ENCODE peak calls at places on chromosomes 3 and 15, in ten cellular contexts. J is tibial artery, E is aorta, O is mammary epithelial cell, L is HCT116, Y is heart left ventricle, P is K562, N is brain microvascular endothelial cell, A is coronary artery, B is epithelial cell of prostate. D is an unnamed sample.

GRCh38 chr3:133881987-133882825 is 13.5 kb downstream of the RAB6B start:
- DNase-seq in E (peak), J (no peak), P (no peak), A (peak), L (no peak), O (no peak), B (no peak), Y (no peak), N (no peak), D (no peak)

GRCh38 chr3:178750639-178751038 is 214.4 kb downstream of the KCNMB2 start:
- DNase-seq in P (no peak), Y (no peak), N (no peak), L (no peak), E (no peak), J (no peak), B (no peak), O (no peak), A (no peak), D (no peak)

GRCh38 chr15:70487380-70487725 is 276.0 kb downstream of the UACA start:
- DNase-seq in O (no peak), N (no peak), B (no peak), P (no peak), A (no peak), J (no peak), Y (no peak), E (peak), L (no peak), D (no peak)

GRCh38 chr3:72727207-72727606 is 121.0 kb downstream of the SHQ1 start:
- DNase-seq in O (no peak), E (no peak), J (no peak), P (no peak), N (no peak), Y (no peak), L (no peak), A (no peak), B (no peak), D (no peak)

GRCh38 chr3:72441284-72441994 is 406.8 kb downstream of the SHQ1 start:
- DNase-seq in A (no peak), L (no peak), E (no peak), J (no peak), P (no peak), B (no peak), Y (no peak), O (peak), N (peak), D (no peak)

GRCh38 chr15:100250166-100250800 is 91.5 kb downstream of the ADAMTS17 start:
- DNase-seq in N (no peak), B (no peak), E (no peak), L (no peak), P (no peak), A (peak), J (no peak), Y (no peak), O (no peak), D (no peak)

GRCh38 chr15:89206908-89207331 is 14.5 kb downstream of the RLBP1 start:
- DNase-seq in Y (peak), N (peak), J (peak), O (peak), B (no peak), P (peak), L (peak), A (peak), E (peak), D (peak)

GRCh38 chr3:15633159-15633558 is 31.6 kb downstream of the BTD start:
- DNase-seq in Y (no peak), L (no peak), P (no peak), N (no peak), A (no peak), B (no peak), O (no peak), J (no peak), E (no peak), D (no peak)

GRCh38 chr15:75201609-75202250 is at the start of gene C15orf39:
- DNase-seq in E (peak), O (peak), B (no peak), J (peak), A (peak), P (peak), L (peak), N (peak), Y (peak), D (no peak)

GRCh38 chr15:63599401-63600000 is 2.3 kb downstream of the FBXL22 start:
- DNase-seq in N (no peak), P (no peak), J (peak), O (peak), B (peak), E (peak), A (no peak), Y (peak), L (no peak), D (no peak)

GRCh38 chr3:193594946-193595689 is 2.1 kb downstream of the OPA1 start:
- DNase-seq in N (peak), E (no peak), P (no peak), O (no peak), B (no peak), L (no peak), A (no peak), J (no peak), Y (no peak), D (no peak)

GRCh38 chr3:157530637-157531300 is 27.6 kb upstream of the VEPH1 start:
- DNase-seq in J (no peak), E (no peak), L (no peak), O (no peak), A (no peak), B (no peak), Y (no peak), P (no peak), N (peak), D (no peak)

GRCh38 chr3:62151591-62151990 is 221.8 kb downstream of the FEZF2 start:
- DNase-seq in B (no peak), P (no peak), O (peak), J (no peak), E (no peak), L (no peak), N (peak), Y (no peak), A (no peak), D (no peak)

GRCh38 chr3:157388051-157388450 is 48.6 kb upstream of the PTX3 start:
- DNase-seq in E (no peak), Y (no peak), B (no peak), J (no peak), A (no peak), O (no peak), L (no peak), P (no peak), N (no peak), D (no peak)

GRCh38 chr3:71454513-71455423 is 128.8 kb downstream of the FOXP1 start:
- DNase-seq in L (no peak), N (no peak), B (no peak), Y (no peak), P (no peak), J (no peak), E (no peak), A (no peak), O (no peak), D (no peak)

GRCh38 chr3:148077318-148077923 is 620.3 kb upstream of the AGTR1 start:
- DNase-seq in J (no peak), A (no peak), N (no peak), E (no peak), P (no peak), L (peak), Y (no peak), B (no peak), O (peak), D (no peak)

GRCh38 chr3:196518999-196519737 is 4.0 kb upstream of the SMCO1 start:
- DNase-seq in L (peak), E (no peak), A (no peak), O (peak), P (peak), B (no peak), Y (peak), N (peak), J (peak), D (no peak)

GRCh38 chr3:15330031-15330596 is 2.3 kb downstream of the SH3BP5 start:
- DNase-seq in Y (peak), O (peak), A (no peak), N (peak), B (no peak), E (no peak), J (peak), P (peak), L (no peak), D (no peak)

GRCh38 chr15:95175914-95176658 is 944.7 kb downstream of the MCTP2 start:
- DNase-seq in L (no peak), O (peak), J (no peak), P (no peak), B (no peak), Y (no peak), E (no peak), N (peak), A (no peak), D (no peak)

GRCh38 chr15:66931768-66932633 is 133.4 kb upstream of the SMAD3 start:
- DNase-seq in J (peak), E (peak), L (peak), B (peak), P (no peak), N (peak), A (peak), O (peak), Y (no peak), D (peak)

GRCh38 chr3:108833616-108834015 is 11.0 kb downstream of the TRAT1 start:
- DNase-seq in B (no peak), P (no peak), L (no peak), O (no peak), E (no peak), J (no peak), Y (no peak), N (no peak), A (no peak), D (no peak)

GRCh38 chr3:65833761-65834505 is 204.8 kb downstream of the MAGI1 start:
- DNase-seq in Y (no peak), B (no peak), J (no peak), E (no peak), L (no peak), N (peak), O (peak), P (no peak), A (no peak), D (no peak)

GRCh38 chr15:23588268-23588667 is 22.8 kb downstream of the MKRN3 start:
- DNase-seq in O (no peak), L (no peak), Y (no peak), P (no peak), B (no peak), N (no peak), J (no peak), E (no peak), A (no peak), D (no peak)

GRCh38 chr3:127304121-127304744 is 16.4 kb upstream of the PRR20G start:
- DNase-seq in N (no peak), O (peak), E (no peak), J (no peak), A (no peak), P (peak), Y (no peak), L (peak), B (peak), D (no peak)

GRCh38 chr15:74213858-74214284 is 11.3 kb upstream of the STRA6 start:
- DNase-seq in N (no peak), J (no peak), B (no peak), Y (no peak), E (no peak), L (no peak), P (peak), A (no peak), O (no peak), D (no peak)

GRCh38 chr15:45831787-45832186 is 197.0 kb downstream of the SQOR start:
- DNase-seq in N (no peak), B (no peak), L (no peak), E (no peak), Y (no peak), A (no peak), O (no peak), P (no peak), J (no peak), D (no peak)

GRCh38 chr15:45834622-45835021 is 199.8 kb downstream of the SQOR start:
- DNase-seq in L (no peak), N (no peak), A (no peak), B (no peak), J (no peak), E (no peak), Y (no peak), P (no peak), O (no peak), D (no peak)

GRCh38 chr15:45827275-45827674 is 192.4 kb downstream of the SQOR start:
- DNase-seq in A (no peak), B (no peak), E (no peak), P (no peak), N (no peak), O (no peak), L (no peak), Y (no peak), J (no peak), D (no peak)

DNA sequence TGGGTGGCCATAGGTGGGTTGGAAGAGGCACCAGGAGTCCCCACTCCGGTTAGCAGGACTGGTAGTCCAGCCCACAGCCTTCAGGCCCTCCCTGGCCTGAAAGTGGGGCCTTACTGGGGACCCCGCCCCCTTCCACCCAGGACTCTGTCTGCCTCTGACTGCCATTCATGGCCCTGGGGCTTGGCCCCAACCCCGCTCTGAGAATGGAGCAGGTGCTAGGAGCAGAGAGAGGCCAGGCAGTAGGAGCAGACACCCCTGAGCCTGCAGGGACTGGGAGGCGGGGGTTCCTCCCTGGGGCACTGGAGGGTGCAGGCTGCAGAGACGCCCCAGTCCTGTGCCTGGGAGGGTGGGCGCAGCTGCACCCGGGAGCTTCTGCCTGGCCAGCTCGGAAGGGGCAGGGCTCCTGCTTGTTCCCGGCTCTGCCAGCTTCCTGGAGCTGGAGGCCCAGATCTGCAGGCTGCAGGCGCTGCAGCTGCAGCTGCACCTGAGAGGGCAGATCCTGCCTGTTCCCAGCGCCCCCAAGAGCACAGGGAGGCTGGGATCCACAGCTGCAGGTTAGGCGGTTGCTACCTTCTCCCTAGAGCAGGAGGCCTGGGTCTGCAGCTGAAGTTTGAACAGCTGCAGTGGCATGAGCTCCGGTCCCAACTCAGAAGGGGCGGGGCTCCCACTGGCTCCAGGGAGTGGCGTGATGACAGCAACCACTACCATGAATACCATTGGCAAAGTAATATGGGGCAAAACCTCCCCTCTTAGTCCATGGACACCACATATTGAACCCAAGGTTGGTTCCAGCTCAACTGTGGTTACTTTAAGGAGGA is 194.7 kb downstream of the SQOR start:
- DNase-seq in E (no peak), P (no peak), N (no peak), O (no peak), Y (no peak), A (no peak), B (no peak), L (no peak), J (no peak), D (no peak)
- H3K27ac ChIP-seq in E (no peak), P (no peak), N (no peak), O (no peak), Y (no peak), A (no peak), B (no peak), L (no peak), J (no peak), D (no peak)

GRCh38 chr3:11847035-11847394 is 330 bp upstream of the TAMM41 start:
- DNase-seq in B (no peak), L (no peak), P (no peak), N (no peak), A (no peak), J (no peak), Y (no peak), E (no peak), O (no peak), D (no peak)
- H3K27ac ChIP-seq in B (peak), L (no peak), P (no peak), N (no peak), A (peak), J (peak), Y (peak), E (no peak), O (no peak), D (peak)

GRCh38 chr3:8353364-8353763 is 148.3 kb upstream of the LMCD1 start:
- DNase-seq in J (no peak), N (no peak), Y (no peak), A (no peak), O (no peak), P (no peak), L (no peak), B (no peak), E (no peak), D (no peak)
- H3K27ac ChIP-seq in J (no peak), N (no peak), Y (no peak), A (no peak), O (no peak), P (no peak), L (no peak), B (no peak), E (no peak), D (no peak)

GRCh38 chr15:57634290-57634689 is 42.6 kb downstream of the MYZAP start:
- DNase-seq in E (no peak), A (no peak), L (no peak), J (no peak), Y (peak), P (no peak), N (no peak), B (no peak), O (no peak), D (no peak)
- H3K27ac ChIP-seq in E (no peak), A (no peak), L (no peak), J (no peak), Y (peak), P (no peak), N (no peak), B (no peak), O (no peak), D (no peak)

GRCh38 chr15:51076142-51076897 is 18.4 kb downstream of the TNFAIP8L3 start:
- DNase-seq in Y (no peak), O (no peak), N (no peak), P (peak), J (no peak), E (no peak), B (no peak), A (no peak), L (no peak), D (no peak)
- H3K27ac ChIP-seq in Y (no peak), O (no peak), N (no peak), P (no peak), J (peak), E (peak), B (no peak), A (peak), L (no peak), D (no peak)

GRCh38 chr15:69086427-69087205 is 72.1 kb downstream of the NOX5 start:
- DNase-seq in O (peak), L (no peak), Y (no peak), P (no peak), N (no peak), E (no peak), J (no peak), A (no peak), B (no peak), D (no peak)
- H3K27ac ChIP-seq in O (no peak), L (no peak), Y (no peak), P (no peak), N (no peak), E (no peak), J (no peak), A (no peak), B (no peak), D (no peak)

GRCh38 chr3:12624056-12624455 is 39.9 kb downstream of the RAF1 start:
- DNase-seq in P (no peak), B (no peak), L (no peak), N (no peak), E (no peak), A (no peak), Y (no peak), J (no peak), O (no peak), D (no peak)
- H3K27ac ChIP-seq in P (no peak), B (no peak), L (no peak), N (no peak), E (no peak), A (no peak), Y (no peak), J (peak), O (no peak), D (no peak)

DNA sequence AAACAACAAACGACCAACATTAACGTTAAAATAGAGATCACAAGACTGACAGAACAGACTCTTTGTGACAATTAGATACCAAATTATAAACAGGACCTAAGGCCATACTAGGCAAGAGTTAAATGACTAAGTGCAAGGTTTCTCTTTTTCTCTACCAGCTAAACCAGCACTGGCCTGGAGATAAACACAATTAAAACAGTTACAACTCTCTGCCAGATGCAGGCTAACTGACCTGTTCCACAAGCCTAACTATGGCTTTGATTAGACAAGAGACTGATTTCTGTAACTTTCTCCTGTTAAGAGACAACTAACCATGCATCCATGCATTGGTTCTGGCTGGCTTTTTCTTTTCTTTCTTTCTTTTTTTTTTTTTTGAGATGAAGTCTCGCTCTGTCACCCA is 1.6 kb upstream of the ARL8B start:
- DNase-seq in O (no peak), E (no peak), L (no peak), N (no peak), B (no peak), A (no peak), Y (no peak), J (no peak), P (no peak), D (no peak)
- H3K27ac ChIP-seq in O (no peak), E (no peak), L (no peak), N (no peak), B (no peak), A (no peak), Y (no peak), J (no peak), P (no peak), D (no peak)

D was measured in Panc1.